ENCODE peak calls at places on chromosome 1, in four cellular contexts. One of them, this sample, is unnamed.

GRCh38 chr1:118335372-118335771 is 150.3 kb upstream of the SPAG17 start:
- DNase-seq in glutamatergic neuron: no peak
- DNase-seq in choroid plexus epithelial cell: peak
- DNase-seq in GM06990: peak
- DNase-seq in this sample: peak

GRCh38 chr1:111463029-111463683 is 10.6 kb upstream of the C1orf162 start:
- DNase-seq in GM06990: no peak
- DNase-seq in glutamatergic neuron: no peak
- DNase-seq in choroid plexus epithelial cell: peak
- DNase-seq in this sample: peak

GRCh38 chr1:83058327-83058726 is 940.6 kb downstream of the TTLL7 start:
- DNase-seq in choroid plexus epithelial cell: no peak
- DNase-seq in GM06990: no peak
- DNase-seq in glutamatergic neuron: no peak
- DNase-seq in this sample: no peak

GRCh38 chr1:3352952-3353331 is 101.5 kb upstream of the ARHGEF16 start:
- DNase-seq in GM06990: no peak
- DNase-seq in glutamatergic neuron: no peak
- DNase-seq in choroid plexus epithelial cell: peak
- DNase-seq in this sample: peak

GRCh38 chr1:5992814-5993552 is 758 bp upstream of the NPHP4 start:
- DNase-seq in glutamatergic neuron: peak
- DNase-seq in GM06990: peak
- DNase-seq in choroid plexus epithelial cell: no peak
- DNase-seq in this sample: no peak

GRCh38 chr1:116950497-116951174 is 40.9 kb downstream of the PTGFRN start:
- DNase-seq in glutamatergic neuron: no peak
- DNase-seq in GM06990: no peak
- DNase-seq in choroid plexus epithelial cell: peak
- DNase-seq in this sample: peak

GRCh38 chr1:18109058-18109755 is 1.6 kb downstream of the IGSF21 start:
- DNase-seq in choroid plexus epithelial cell: no peak
- DNase-seq in GM06990: no peak
- DNase-seq in glutamatergic neuron: peak
- DNase-seq in this sample: no peak

GRCh38 chr1:11930571-11931445 is 3.7 kb upstream of the PLOD1 start:
- DNase-seq in choroid plexus epithelial cell: no peak
- DNase-seq in GM06990: no peak
- DNase-seq in glutamatergic neuron: no peak
- DNase-seq in this sample: no peak

GRCh38 chr1:43008106-43008424 is 49.4 kb upstream of the SLC2A1 start:
- DNase-seq in glutamatergic neuron: peak
- DNase-seq in GM06990: no peak
- DNase-seq in choroid plexus epithelial cell: no peak
- DNase-seq in this sample: no peak

GRCh38 chr1:32896451-32896850 is 4.7 kb downstream of the TMEM54 start:
- DNase-seq in GM06990: no peak
- DNase-seq in choroid plexus epithelial cell: no peak
- DNase-seq in glutamatergic neuron: no peak
- DNase-seq in this sample: no peak

GRCh38 chr1:6779089-6779805 is 6.0 kb upstream of the CAMTA1 start:
- DNase-seq in GM06990: no peak
- DNase-seq in glutamatergic neuron: no peak
- DNase-seq in choroid plexus epithelial cell: no peak
- DNase-seq in this sample: no peak

GRCh38 chr1:173253046-173253445 is 45.9 kb upstream of the TNFSF4 start:
- DNase-seq in choroid plexus epithelial cell: peak
- DNase-seq in glutamatergic neuron: no peak
- DNase-seq in GM06990: no peak
- DNase-seq in this sample: no peak

GRCh38 chr1:27644369-27645070 is 9.5 kb upstream of the FGR start:
- DNase-seq in choroid plexus epithelial cell: no peak
- DNase-seq in glutamatergic neuron: no peak
- DNase-seq in GM06990: no peak
- DNase-seq in this sample: no peak

GRCh38 chr1:112673589-112674439 is 645 bp upstream of the MOV10 start:
- DNase-seq in GM06990: no peak
- DNase-seq in choroid plexus epithelial cell: peak
- DNase-seq in glutamatergic neuron: no peak
- DNase-seq in this sample: peak

GRCh38 chr1:116572079-116572478 is 1.3 kb upstream of the CD58 start:
- DNase-seq in glutamatergic neuron: no peak
- DNase-seq in GM06990: no peak
- DNase-seq in choroid plexus epithelial cell: no peak
- DNase-seq in this sample: no peak

GRCh38 chr1:177385760-177386698 is 215.3 kb downstream of the BRINP2 start:
- DNase-seq in GM06990: peak
- DNase-seq in choroid plexus epithelial cell: no peak
- DNase-seq in glutamatergic neuron: peak
- DNase-seq in this sample: peak

GRCh38 chr1:163509126-163509525 is 187.4 kb downstream of the NUF2 start:
- DNase-seq in GM06990: no peak
- DNase-seq in choroid plexus epithelial cell: no peak
- DNase-seq in glutamatergic neuron: no peak
- DNase-seq in this sample: no peak

GRCh38 chr1:33743221-33743998 is 120.5 kb upstream of the HMGB4 start:
- DNase-seq in choroid plexus epithelial cell: no peak
- DNase-seq in glutamatergic neuron: no peak
- DNase-seq in GM06990: no peak
- DNase-seq in this sample: no peak

GRCh38 chr1:241499910-241500309 is 19.6 kb downstream of the FH start:
- DNase-seq in glutamatergic neuron: no peak
- DNase-seq in choroid plexus epithelial cell: peak
- DNase-seq in GM06990: no peak
- DNase-seq in this sample: peak

GRCh38 chr1:211637066-211637465 is 38.4 kb downstream of the NEK2 start:
- DNase-seq in choroid plexus epithelial cell: no peak
- DNase-seq in GM06990: no peak
- DNase-seq in glutamatergic neuron: no peak
- DNase-seq in this sample: no peak

This sample was measured in renal cortical epithelial cell.